ENCODE peak calls at places on chromosomes 3 and 15, in six cellular contexts. X is mesenchymal stem cell, J is stomach, S is GM12878, A is body of pancreas, D is K562. C is an unnamed sample.

GRCh38 chr3:131547585-131547984 is 44.8 kb upstream of the MRPL3 start:
- DNase-seq in X (no peak), J (no peak), S (no peak), A (no peak), D (no peak), C (no peak)

GRCh38 chr3:197144188-197144587 is 114.6 kb upstream of the MELTF start:
- DNase-seq in X (no peak), J (no peak), S (peak; percentile 5), A (no peak), D (no peak), C (no peak)

GRCh38 chr3:170520996-170521395 is 64.9 kb downstream of the SLC7A14 start:
- DNase-seq in X (peak; percentile 17), J (no peak), S (no peak), A (no peak), D (peak; percentile 83), C (no peak)

GRCh38 chr15:85611361-85611760 is 183.4 kb downstream of the KLHL25 start:
- DNase-seq in X (no peak), J (no peak), S (no peak), A (no peak), D (no peak), C (no peak)

GRCh38 chr15:85706779-85707518 is 87.8 kb downstream of the KLHL25 start:
- DNase-seq in X (peak; percentile 89), J (no peak), S (peak; percentile 90), A (no peak), D (no peak), C (no peak)

GRCh38 chr3:136050250-136050649 is 84.7 kb downstream of the PPP2R3A start:
- DNase-seq in X (no peak), J (no peak), S (no peak), A (no peak), D (no peak), C (no peak)

GRCh38 chr15:31297221-31297879 is 29.3 kb upstream of the KLF13 start:
- DNase-seq in X (no peak), J (no peak), S (no peak), A (no peak), D (no peak), C (no peak)

GRCh38 chr3:184227481-184227935 is 1.9 kb upstream of the VWA5B2 start:
- DNase-seq in X (peak; percentile 46), J (peak; percentile 36), S (no peak), A (no peak), D (peak; percentile 59), C (peak; percentile 38)

GRCh38 chr3:133783762-133784161 is 21.9 kb upstream of the SRPRB start:
- DNase-seq in X (no peak), J (no peak), S (no peak), A (no peak), D (peak; percentile 7), C (no peak)

GRCh38 chr3:197021729-197022404 is 7.8 kb downstream of the MELTF start:
- DNase-seq in X (no peak), J (peak; percentile 10), S (no peak), A (no peak), D (no peak), C (no peak)

GRCh38 chr15:25803036-25803435 is 60.1 kb downstream of the ATP10A start:
- DNase-seq in X (no peak), J (no peak), S (no peak), A (no peak), D (no peak), C (no peak)

GRCh38 chr3:14415501-14415900 is 13.1 kb downstream of the SLC6A6 start:
- DNase-seq in X (peak; percentile 57), J (no peak), S (no peak), A (no peak), D (no peak), C (no peak)

GRCh38 chr3:106294121-106294520 is 425.3 kb upstream of the CBLB start:
- DNase-seq in X (no peak), J (no peak), S (no peak), A (no peak), D (no peak), C (no peak)

GRCh38 chr3:23720885-23721284 is 84.9 kb upstream of the UBE2E1 start:
- DNase-seq in X (no peak), J (no peak), S (no peak), A (no peak), D (no peak), C (no peak)

GRCh38 chr3:13872451-13872850 is 7.4 kb downstream of the WNT7A start:
- DNase-seq in X (no peak), J (no peak), S (no peak), A (no peak), D (no peak), C (no peak)

GRCh38 chr3:192812736-192813383 is 85.5 kb upstream of the FGF12 start:
- DNase-seq in X (peak; percentile 78), J (no peak), S (no peak), A (peak; percentile 24), D (peak; percentile 35), C (no peak)

GRCh38 chr15:68384451-68385239 is 47.3 kb downstream of the ITGA11 start:
- DNase-seq in X (peak; percentile 98), J (peak; percentile 24), S (no peak), A (no peak), D (no peak), C (no peak)

GRCh38 chr3:66816110-66816761 is 181.9 kb upstream of the KBTBD8 start:
- DNase-seq in X (peak; percentile 60), J (no peak), S (no peak), A (no peak), D (peak; percentile 27), C (no peak)

GRCh38 chr3:4977889-4978258 is 1.4 kb upstream of the BHLHE40 start:
- DNase-seq in X (no peak), J (no peak), S (no peak), A (no peak), D (no peak), C (no peak)

GRCh38 chr15:56739964-56740640 is 6.8 kb upstream of the ZNF280D start:
- DNase-seq in X (no peak), J (no peak), S (no peak), A (peak; percentile 24), D (peak; percentile 52), C (no peak)

GRCh38 chr15:31552482-31553099 is 226.0 kb downstream of the KLF13 start:
- DNase-seq in X (no peak), J (no peak), S (no peak), A (no peak), D (no peak), C (no peak)

GRCh38 chr15:39509941-39510845 is 70.7 kb upstream of the THBS1 start:
- DNase-seq in X (no peak), J (no peak), S (no peak), A (no peak), D (no peak), C (no peak)

GRCh38 chr3:160569874-160570273 is 4.5 kb upstream of the KPNA4 start:
- DNase-seq in X (no peak), J (no peak), S (no peak), A (no peak), D (no peak), C (no peak)

GRCh38 chr3:84307339-84307738 is 651.5 kb upstream of the CADM2 start:
- DNase-seq in X (no peak), J (no peak), S (no peak), A (no peak), D (no peak), C (no peak)

GRCh38 chr3:134425943-134426342 is 51.7 kb upstream of the AMOTL2 start:
- DNase-seq in X (no peak), J (no peak), S (no peak), A (no peak), D (no peak), C (no peak)

GRCh38 chr15:66692391-66692790 is 9.6 kb upstream of the SMAD6 start:
- DNase-seq in X (no peak), J (no peak), S (no peak), A (no peak), D (no peak), C (no peak)

GRCh38 chr3:119365418-119365817 is 71.2 kb downstream of the ARHGAP31 start:
- DNase-seq in X (no peak), J (no peak), S (no peak), A (no peak), D (no peak), C (no peak)

DNA sequence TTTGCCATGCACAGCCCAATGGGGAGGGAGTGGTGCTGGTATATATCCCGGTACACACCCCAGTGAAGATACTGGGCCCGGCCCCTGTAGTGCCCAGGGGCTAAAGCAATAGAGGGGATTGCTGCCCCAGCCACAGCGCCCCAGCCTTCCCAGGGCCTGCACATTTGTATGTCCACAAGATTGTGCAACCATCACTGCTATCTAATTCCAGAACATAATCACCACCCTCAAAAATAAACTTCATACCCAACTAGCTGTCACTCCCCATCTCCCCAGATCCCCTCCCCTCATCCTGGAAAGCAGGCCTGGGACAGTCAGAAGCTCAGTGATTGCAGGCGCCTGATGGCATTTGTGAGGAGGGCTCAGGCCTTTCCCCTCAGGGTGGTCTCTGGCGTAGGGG is 13.5 kb downstream of the GNAI2 start:
- DNase-seq in X (no peak), J (no peak), S (no peak), A (no peak), D (no peak), C (no peak)
- H3K4me1 ChIP-seq in X (peaks cover 71% of the 10 kb centered on the region), J (peaks cover 63% of the 10 kb centered on the region), S (peaks cover 22% of the 10 kb centered on the region), A (peaks cover 36% of the 10 kb centered on the region), D (peaks cover 34% of the 10 kb centered on the region), C (peaks cover 80% of the 10 kb centered on the region)

DNA sequence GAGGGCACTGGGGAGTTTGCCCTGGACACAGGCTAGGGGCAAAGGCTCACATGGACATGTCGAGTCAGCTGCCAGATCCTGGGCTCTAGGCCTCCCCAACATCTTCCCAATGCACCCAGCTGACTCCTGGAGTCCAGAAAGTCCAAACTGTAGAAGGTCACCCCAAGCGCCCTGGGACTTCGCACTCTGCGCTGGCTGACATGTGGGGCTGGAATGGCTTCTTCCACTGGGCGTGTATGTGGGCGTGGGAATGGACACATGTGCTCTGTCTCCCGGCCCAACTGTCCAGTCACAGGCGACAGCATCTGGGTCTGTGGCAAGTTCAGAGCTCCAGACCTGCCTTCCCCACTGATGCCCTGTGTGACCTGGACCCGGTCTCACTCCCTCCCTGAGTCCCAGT is 13.2 kb upstream of the FURIN start:
- DNase-seq in X (no peak), J (no peak), S (no peak), A (peak; percentile 64), D (no peak), C (no peak)
- H3K4me1 ChIP-seq in X (peaks cover 16% of the 10 kb centered on the region), J (no peaks in the 10 kb centered on the region), S (peaks cover 57% of the 10 kb centered on the region), A (peaks cover 10% of the 10 kb centered on the region), D (peaks cover 35% of the 10 kb centered on the region), C (peaks cover 41% of the 10 kb centered on the region)

DNA sequence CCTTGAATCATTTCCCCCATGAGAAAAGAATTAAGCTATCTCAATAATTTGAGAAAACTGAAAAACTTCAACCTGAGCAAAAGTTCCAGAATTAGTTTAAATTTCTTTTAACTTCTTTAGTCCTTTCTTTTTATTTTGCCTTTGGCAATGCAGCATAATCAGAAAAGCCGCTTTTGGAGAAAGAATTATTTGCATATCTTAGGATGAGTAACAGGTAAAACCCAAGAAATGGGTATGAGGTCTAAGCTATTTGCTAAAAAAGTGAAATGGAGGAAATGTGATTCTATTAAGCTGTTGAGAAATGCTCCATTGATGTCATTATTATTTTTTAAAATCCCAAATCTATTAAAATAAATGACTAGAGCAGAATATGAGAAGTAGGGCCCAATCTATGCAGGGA is 1238.3 kb upstream of the GBE1 start:
- DNase-seq in X (no peak), J (no peak), S (no peak), A (no peak), D (no peak), C (no peak)
- H3K4me1 ChIP-seq in X (no peaks in the 10 kb centered on the region), J (no peaks in the 10 kb centered on the region), S (no peaks in the 10 kb centered on the region), A (no peaks in the 10 kb centered on the region), D (no peaks in the 10 kb centered on the region), C (no peaks in the 10 kb centered on the region)

GRCh38 chr3:194486540-194487288 is at the start of gene ATP13A3:
- DNase-seq in X (peak; percentile 88), J (peak; percentile 93), S (no peak), A (peak; percentile 92), D (peak; percentile 92), C (peak; percentile 87)
- H3K4me1 ChIP-seq in X (peaks cover 5% of the 10 kb centered on the region), J (peaks cover 25% of the 10 kb centered on the region), S (peaks cover 20% of the 10 kb centered on the region), A (peaks cover 43% of the 10 kb centered on the region), D (peaks cover 48% of the 10 kb centered on the region), C (peaks cover 27% of the 10 kb centered on the region)

C was measured in CD8-positive, alpha-beta memory T cell.